ENCODE peak calls at places on chromosomes 7 and 10, in five cellular contexts. W is foreskin fibroblast, M is PC-9, I is stomach, H is GM06990. N is an unnamed sample.

GRCh38 chr7:35971133-35971995 is 170.5 kb downstream of the SEPTIN7 start:
- DNase-seq in M (peak; percentile 31), W (no peak), H (no peak), I (no peak), N (no peak)

GRCh38 chr10:114779803-114780609 is 41.6 kb upstream of the FHIP2A start:
- DNase-seq in M (no peak), W (peak; percentile 78), H (no peak), I (no peak), N (no peak)

GRCh38 chr7:106376026-106376799 is 91.4 kb upstream of the NAMPT start:
- DNase-seq in W (no peak), I (no peak), M (no peak), H (no peak), N (no peak)

GRCh38 chr10:69879628-69880257 is 78.0 kb downstream of the COL13A1 start:
- DNase-seq in H (no peak), I (no peak), M (no peak), W (no peak), N (no peak)

GRCh38 chr7:149209518-149210269 is 14.3 kb downstream of the ZNF282 start:
- DNase-seq in M (peak; percentile 66), W (peak; percentile 26), H (no peak), I (peak; percentile 31), N (peak; percentile 18)

GRCh38 chr7:35035511-35035921 is 1.8 kb downstream of the DPY19L1 start:
- DNase-seq in H (no peak), I (no peak), W (no peak), M (peak; percentile 58), N (peak; percentile 33)

GRCh38 chr10:11825796-11826414 is 2.7 kb downstream of the PROSER2 start:
- DNase-seq in M (no peak), I (no peak), W (no peak), H (no peak), N (no peak)

GRCh38 chr10:110535958-110536891 is 31.3 kb upstream of the SMC3 start:
- DNase-seq in M (peak; percentile 17), I (peak; percentile 34), W (peak; percentile 85), H (peak; percentile 79), N (peak; percentile 68)

GRCh38 chr7:16345979-16346958 is 75.1 kb downstream of the CRPPA start:
- DNase-seq in I (no peak), W (peak; percentile 77), M (peak; percentile 60), H (no peak), N (no peak)

GRCh38 chr10:43904301-43904700 is 255.6 kb upstream of the ZNF32 start:
- DNase-seq in W (no peak), H (no peak), M (no peak), I (no peak), N (no peak)

GRCh38 chr7:29749701-29750321 is 56.5 kb upstream of the WIPF3 start:
- DNase-seq in I (no peak), H (no peak), W (no peak), M (no peak), N (no peak)

GRCh38 chr10:93465806-93466675 is 16.1 kb downstream of the MYOF start:
- DNase-seq in H (no peak), W (peak; percentile 99), M (peak; percentile 93), I (peak; percentile 89), N (no peak)

GRCh38 chr10:114520453-114520852 is 116.2 kb upstream of the AFAP1L2 start:
- DNase-seq in W (peak; percentile 72), I (no peak), H (no peak), M (no peak), N (no peak)

GRCh38 chr10:132133005-132133404 is 53.7 kb upstream of the DPYSL4 start:
- DNase-seq in W (no peak), I (no peak), H (no peak), M (no peak), N (no peak)

GRCh38 chr10:10785627-10786333 is 231.9 kb upstream of the CELF2 start:
- DNase-seq in W (peak; percentile 75), H (no peak), I (no peak), M (peak; percentile 45), N (no peak)
- TF ChIP-seq CTCF in W (no peak), H (no peak), I (no peak), M (no peak), N (no peak)

GRCh38 chr7:140691368-140692045 is 5.0 kb upstream of the NDUFB2 start:
- DNase-seq in M (no peak), W (no peak), H (no peak), I (no peak), N (no peak)
- H3K4me3 ChIP-seq in M (no peak overlapping the region), W (no peak overlapping the region), H (no peak overlapping the region), I (no peak overlapping the region), N (no peak overlapping the region)

DNA sequence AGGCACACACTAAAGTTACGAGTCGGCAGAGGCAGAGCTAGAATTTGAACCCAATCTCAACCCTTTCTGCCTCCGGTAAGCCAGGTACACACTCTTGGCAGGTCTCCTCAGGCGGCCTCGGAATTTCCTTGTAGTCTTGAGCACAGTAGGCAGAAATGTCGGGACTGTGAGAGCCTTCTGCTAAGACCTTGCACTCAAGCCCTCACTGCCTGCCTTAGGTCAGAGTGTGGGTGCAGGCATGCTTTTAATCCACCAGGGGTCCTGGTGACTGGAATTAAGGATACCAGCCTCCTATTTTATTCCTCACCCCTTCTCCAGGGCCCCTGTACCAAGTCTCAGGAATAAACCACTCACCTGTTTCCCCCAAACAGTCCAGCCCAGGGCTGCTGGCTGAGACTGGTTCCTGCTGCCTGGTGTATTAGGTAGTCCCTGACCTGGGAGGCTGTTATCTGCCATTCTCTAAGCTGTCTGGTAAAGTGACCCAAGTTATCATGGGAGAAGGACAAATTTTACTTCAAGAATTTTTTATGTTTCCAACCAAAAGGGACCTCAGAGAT is 855 bp downstream of the ATP6V1F start:
- DNase-seq in M (peak; percentile 66), I (peak; percentile 42), W (peak; percentile 58), H (peak; percentile 36), N (no peak)
- TF ChIP-seq CTCF in M (peak; percentile 68), I (peak; percentile 31), W (peak; percentile 52), H (peak; percentile 59), N (peak; percentile 76)

DNA sequence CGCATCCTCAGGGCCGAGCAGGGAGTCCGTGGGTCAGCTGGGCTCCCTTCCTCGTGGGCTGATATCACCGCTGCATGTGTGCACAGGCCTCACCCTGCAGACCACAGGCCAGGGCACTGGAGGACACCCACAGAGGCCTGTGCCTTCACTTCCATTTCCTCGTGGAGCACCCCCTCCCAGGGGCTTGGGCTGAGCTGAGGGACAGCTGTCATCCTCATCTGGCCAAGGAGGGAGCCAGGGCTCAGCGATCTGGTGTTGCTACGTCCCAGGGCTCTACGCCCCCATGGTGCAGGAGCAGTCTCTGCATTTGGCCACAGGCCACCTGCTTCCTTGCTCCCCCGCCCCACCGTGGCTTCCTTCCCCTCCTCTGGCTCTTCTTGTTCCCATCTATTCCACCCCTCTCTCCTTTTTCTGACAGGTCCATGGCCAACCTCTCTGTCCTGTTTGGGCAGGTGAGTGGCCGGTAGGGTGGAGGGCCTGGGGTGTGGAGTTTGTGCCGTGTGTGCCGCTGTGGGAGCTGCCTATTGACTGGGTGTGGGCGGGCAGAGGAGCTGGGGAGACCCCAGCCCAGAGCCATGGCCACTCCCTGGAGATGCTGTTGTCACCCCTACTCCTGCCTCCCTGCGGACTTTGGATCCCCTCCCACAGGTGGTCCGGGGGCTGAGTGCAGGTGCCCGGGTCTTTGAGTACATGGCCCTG is 8.3 kb upstream of the ASIC3 start:
- DNase-seq in H (no peak), M (no peak), W (no peak), I (no peak), N (no peak)
- H3K4me3 ChIP-seq in H (no peak overlapping the region), M (no peak overlapping the region), W (no peak overlapping the region), I (no peak overlapping the region), N (no peak overlapping the region)

DNA sequence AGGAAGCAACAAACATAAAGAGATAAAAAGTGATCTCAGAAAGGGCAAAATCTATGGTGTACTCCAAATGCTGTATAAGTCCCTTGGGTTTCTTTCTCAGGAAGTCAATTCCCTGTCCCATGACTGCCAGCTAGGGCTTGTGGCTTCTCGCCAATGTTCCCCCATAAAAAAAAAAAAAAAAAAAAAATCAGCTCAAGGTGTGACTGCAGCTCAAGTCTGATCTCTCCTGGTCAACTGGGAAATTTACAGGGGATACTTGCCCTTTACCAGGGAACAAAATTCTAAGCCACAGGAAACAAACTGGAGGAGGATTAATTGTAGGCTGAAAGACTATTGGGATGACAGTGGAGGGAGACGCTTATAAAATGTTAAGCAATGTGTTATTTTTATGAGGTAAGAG is 76.0 kb downstream of the PCGF5 start:
- DNase-seq in M (no peak), I (no peak), W (peak; percentile 20), H (no peak), N (no peak)
- TF ChIP-seq CTCF in M (peak; percentile 32), I (no peak), W (no peak), H (peak; percentile 34), N (peak; percentile 27)

N was measured in GM12864.